ENCODE peak calls at places on chromosomes 13 and 19, in eight cellular contexts. C is AG09309, D is NCI-H460, P is transverse colon, L is ovary, O is HS-27A, R is SHP77, E is non-pigmented ciliary epithelial cell. I is an unnamed sample.

GRCh38 chr19:7978196-7978825 is 27.1 kb downstream of the ELAVL1 start:
- DNase-seq in C (no peak), D (no peak), P (no peak), L (no peak), O (no peak), R (no peak), E (no peak), I (no peak)

GRCh38 chr19:13366529-13367143 is 139.6 kb downstream of the CACNA1A start:
- DNase-seq in C (peak), D (peak), P (no peak), L (no peak), O (no peak), R (no peak), E (no peak), I (no peak)

GRCh38 chr19:48556163-48556562 is 4.2 kb downstream of the SULT2B1 start:
- DNase-seq in C (no peak), D (peak), P (peak), L (no peak), O (no peak), R (peak), E (no peak), I (no peak)

GRCh38 chr19:45355910-45356309 is 14.5 kb downstream of the ERCC2 start:
- DNase-seq in C (no peak), D (no peak), P (no peak), L (no peak), O (no peak), R (no peak), E (no peak), I (no peak)

GRCh38 chr13:114257014-114257413 is 22.3 kb downstream of the CDC16 start:
- DNase-seq in C (no peak), D (no peak), P (no peak), L (no peak), O (no peak), R (no peak), E (no peak), I (no peak)

GRCh38 chr19:5948697-5949564 is 29.0 kb downstream of the RANBP3 start:
- DNase-seq in C (no peak), D (no peak), P (no peak), L (no peak), O (no peak), R (no peak), E (no peak), I (no peak)

GRCh38 chr19:43700368-43701015 is 15.4 kb upstream of the IRGC start:
- DNase-seq in C (peak), D (peak), P (peak), L (peak), O (no peak), R (no peak), E (peak), I (peak)

GRCh38 chr19:29323046-29323971 is 110.4 kb upstream of the UQCRFS1 start:
- DNase-seq in C (no peak), D (no peak), P (no peak), L (no peak), O (no peak), R (no peak), E (no peak), I (no peak)

GRCh38 chr13:51646041-51646670 is 61.9 kb downstream of the WDFY2 start:
- DNase-seq in C (no peak), D (no peak), P (no peak), L (no peak), O (no peak), R (no peak), E (no peak), I (no peak)

GRCh38 chr13:113036401-113036800 is 67.4 kb downstream of the MCF2L start:
- DNase-seq in C (no peak), D (no peak), P (no peak), L (no peak), O (no peak), R (no peak), E (no peak), I (no peak)

GRCh38 chr13:38763446-38764381 is 76.8 kb downstream of the FREM2 start:
- DNase-seq in C (no peak), D (peak), P (no peak), L (no peak), O (no peak), R (peak), E (peak), I (no peak)

GRCh38 chr13:80584785-80585184 is 243.9 kb upstream of the SPRY2 start:
- DNase-seq in C (no peak), D (no peak), P (no peak), L (no peak), O (no peak), R (no peak), E (no peak), I (no peak)

GRCh38 chr19:18291019-18291524 is 9.7 kb upstream of the JUND start:
- DNase-seq in C (no peak), D (no peak), P (no peak), L (peak), O (no peak), R (no peak), E (no peak), I (no peak)

GRCh38 chr19:49985926-49986325 is 25.0 kb upstream of the SIGLEC11 start:
- DNase-seq in C (no peak), D (no peak), P (no peak), L (no peak), O (no peak), R (no peak), E (no peak), I (no peak)

GRCh38 chr19:14135355-14135754 is 1.0 kb downstream of the ASF1B start:
- DNase-seq in C (no peak), D (no peak), P (no peak), L (no peak), O (no peak), R (no peak), E (no peak), I (no peak)

GRCh38 chr19:19719798-19720197 is 13.1 kb downstream of the ZNF14 start:
- DNase-seq in C (no peak), D (no peak), P (no peak), L (no peak), O (no peak), R (no peak), E (no peak), I (no peak)

GRCh38 chr13:97030705-97031452 is 36.6 kb upstream of the OXGR1 start:
- DNase-seq in C (peak), D (peak), P (no peak), L (no peak), O (peak), R (peak), E (peak), I (no peak)

GRCh38 chr13:114124921-114125320 is 7.5 kb downstream of the RASA3 start:
- DNase-seq in C (no peak), D (no peak), P (no peak), L (no peak), O (no peak), R (no peak), E (no peak), I (no peak)

GRCh38 chr13:47076536-47076935 is 179.7 kb upstream of the HTR2A start:
- DNase-seq in C (no peak), D (no peak), P (no peak), L (no peak), O (no peak), R (no peak), E (no peak), I (peak)

GRCh38 chr19:55082023-55082851 is 6.6 kb downstream of the EPS8L1 start:
- DNase-seq in C (no peak), D (no peak), P (no peak), L (no peak), O (no peak), R (no peak), E (no peak), I (no peak)

GRCh38 chr19:2113436-2114211 is 16.9 kb downstream of the IZUMO4 start:
- DNase-seq in C (no peak), D (no peak), P (no peak), L (no peak), O (no peak), R (no peak), E (no peak), I (no peak)

GRCh38 chr13:37741536-37741935 is 128.0 kb downstream of the TRPC4 start:
- DNase-seq in C (no peak), D (no peak), P (no peak), L (no peak), O (no peak), R (no peak), E (no peak), I (no peak)

GRCh38 chr13:89457977-89458376 is 1786.8 kb downstream of the SLITRK5 start:
- DNase-seq in C (no peak), D (no peak), P (no peak), L (no peak), O (peak), R (no peak), E (peak), I (no peak)

GRCh38 chr13:29924482-29924884 is 74.1 kb upstream of the UBL3 start:
- DNase-seq in C (peak), D (no peak), P (no peak), L (no peak), O (no peak), R (peak), E (peak), I (no peak)

GRCh38 chr13:34153428-34154180 is 335.7 kb downstream of the RFC3 start:
- DNase-seq in C (no peak), D (no peak), P (no peak), L (no peak), O (no peak), R (no peak), E (no peak), I (no peak)

GRCh38 chr13:89352384-89352783 is 1681.2 kb downstream of the SLITRK5 start:
- DNase-seq in C (no peak), D (no peak), P (no peak), L (no peak), O (no peak), R (no peak), E (no peak), I (no peak)

GRCh38 chr19:3665681-3666544 is 34.4 kb downstream of the PIP5K1C start:
- DNase-seq in C (no peak), D (no peak), P (peak), L (peak), O (no peak), R (no peak), E (no peak), I (no peak)

GRCh38 chr19:51993422-51993821 is 6.8 kb upstream of the ZNF350 start:
- DNase-seq in C (no peak), D (no peak), P (no peak), L (no peak), O (no peak), R (no peak), E (no peak), I (no peak)

GRCh38 chr19:32350492-32350891 is 5.1 kb downstream of the ZNF507 start:
- DNase-seq in C (no peak), D (no peak), P (no peak), L (no peak), O (no peak), R (no peak), E (no peak), I (no peak)

GRCh38 chr19:18379803-18380747 is 5.9 kb upstream of the GDF15 start:
- DNase-seq in C (no peak), D (no peak), P (peak), L (peak), O (no peak), R (peak), E (no peak), I (peak)

GRCh38 chr13:29994911-29995601 is 144.6 kb upstream of the UBL3 start:
- DNase-seq in C (no peak), D (no peak), P (no peak), L (no peak), O (no peak), R (no peak), E (no peak), I (no peak)

GRCh38 chr13:77918391-77919261 is at the start of gene EDNRB:
- DNase-seq in C (no peak), D (peak), P (peak), L (peak), O (no peak), R (no peak), E (no peak), I (no peak)